ENCODE peak calls at places on chromosomes 7 and 10, in five cellular contexts. A is transverse colon, J is choroid plexus epithelial cell, E is bronchial epithelial cell, H is brain microvascular endothelial cell. U is an unnamed sample.

GRCh38 chr7:14600766-14601367 is 301.7 kb downstream of the DGKB start:
- DNase-seq in J (no peak), H (no peak), A (no peak), E (no peak), U (no peak)

GRCh38 chr7:53811555-53812079 is 730.6 kb upstream of the VSTM2A start:
- DNase-seq in E (no peak), J (peak), A (no peak), H (no peak), U (no peak)

GRCh38 chr10:75469018-75469616 is 37.7 kb downstream of the LRMDA start:
- DNase-seq in J (peak), H (peak), E (peak), A (peak), U (peak)

GRCh38 chr7:46694058-46694457 is 773.0 kb upstream of the IGFBP3 start:
- DNase-seq in A (no peak), J (no peak), H (no peak), E (no peak), U (no peak)

GRCh38 chr10:89241491-89242339 is 9.9 kb downstream of the LIPA start:
- DNase-seq in H (no peak), J (peak), A (no peak), E (peak), U (no peak)

GRCh38 chr10:59337254-59337653 is 25.1 kb downstream of the FAM13C start:
- DNase-seq in E (peak), A (peak), J (peak), H (peak), U (peak)

GRCh38 chr7:1742555-1743303 is 72.7 kb downstream of the ELFN1 start:
- DNase-seq in A (peak), J (peak), E (no peak), H (peak), U (no peak)

GRCh38 chr10:79487296-79488194 is 24.8 kb upstream of the EIF5AL1 start:
- DNase-seq in H (peak), A (peak), E (peak), J (peak), U (no peak)

GRCh38 chr10:30098624-30099023 is 39.2 kb upstream of the JCAD start:
- DNase-seq in J (peak), E (peak), H (peak), A (no peak), U (peak)

GRCh38 chr10:127117125-127117524 is 79.3 kb downstream of the INSYN2A start:
- DNase-seq in J (peak), E (peak), A (peak), H (peak), U (peak)

GRCh38 chr7:142357953-142358520 is 100.2 kb upstream of the PRSS58 start:
- DNase-seq in A (peak), H (peak), J (peak), E (peak), U (peak)

GRCh38 chr7:45653209-45653907 is 79.2 kb downstream of the ADCY1 start:
- DNase-seq in A (no peak), H (no peak), J (no peak), E (no peak), U (no peak)

GRCh38 chr10:59108886-59109288 is 67.6 kb upstream of the PHYHIPL start:
- DNase-seq in H (no peak), E (no peak), J (no peak), A (no peak), U (no peak)

GRCh38 chr7:87479951-87480350 is 4.5 kb upstream of the ABCB4 start:
- DNase-seq in H (no peak), E (no peak), A (no peak), J (no peak), U (no peak)

GRCh38 chr7:138008588-138009349 is 6.9 kb upstream of the CREB3L2 start:
- DNase-seq in H (no peak), A (peak), E (peak), J (peak), U (peak)

GRCh38 chr7:44057849-44058758 is 7.3 kb downstream of the PGAM2 start:
- DNase-seq in H (no peak), J (no peak), A (peak), E (peak), U (no peak)

GRCh38 chr10:87865201-87866025 is 2.0 kb downstream of the PTEN start:
- DNase-seq in J (no peak), H (no peak), A (no peak), E (peak), U (no peak)

GRCh38 chr7:136198168-136198567 is 221.0 kb upstream of the MTPN start:
- DNase-seq in E (no peak), A (no peak), H (no peak), J (no peak), U (no peak)

GRCh38 chr7:131225619-131226101 is 102.0 kb upstream of the MKLN1 start:
- DNase-seq in J (peak), E (peak), H (no peak), A (peak), U (no peak)

GRCh38 chr10:34526186-34526585 is 288.9 kb downstream of the PARD3 start:
- DNase-seq in A (no peak), J (no peak), H (peak), E (no peak), U (no peak)

DNA sequence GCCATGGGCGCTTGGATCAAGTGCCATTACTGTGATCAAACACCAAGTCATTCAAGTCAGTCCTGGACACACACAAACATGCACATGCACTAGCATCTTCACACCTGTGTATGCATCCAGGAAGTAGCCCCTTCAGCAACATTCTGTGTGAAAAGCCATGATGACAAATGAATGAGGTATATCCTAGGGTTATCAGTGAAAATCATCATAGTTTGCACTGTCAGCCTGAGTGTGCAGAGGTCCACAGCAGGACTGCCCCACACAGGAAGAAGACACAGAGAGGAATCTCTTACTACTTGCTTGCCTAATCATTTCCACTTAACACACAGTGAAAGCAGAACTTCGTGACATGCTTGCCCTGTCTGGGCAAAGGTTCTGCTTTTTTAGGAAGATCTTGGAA is 184.0 kb upstream of the ADO start:
- DNase-seq in A (no peak), E (no peak), J (no peak), H (no peak), U (no peak)
- TF ChIP-seq CTCF in A (no peak), E (no peak), J (no peak), H (no peak), U (no peak)

DNA sequence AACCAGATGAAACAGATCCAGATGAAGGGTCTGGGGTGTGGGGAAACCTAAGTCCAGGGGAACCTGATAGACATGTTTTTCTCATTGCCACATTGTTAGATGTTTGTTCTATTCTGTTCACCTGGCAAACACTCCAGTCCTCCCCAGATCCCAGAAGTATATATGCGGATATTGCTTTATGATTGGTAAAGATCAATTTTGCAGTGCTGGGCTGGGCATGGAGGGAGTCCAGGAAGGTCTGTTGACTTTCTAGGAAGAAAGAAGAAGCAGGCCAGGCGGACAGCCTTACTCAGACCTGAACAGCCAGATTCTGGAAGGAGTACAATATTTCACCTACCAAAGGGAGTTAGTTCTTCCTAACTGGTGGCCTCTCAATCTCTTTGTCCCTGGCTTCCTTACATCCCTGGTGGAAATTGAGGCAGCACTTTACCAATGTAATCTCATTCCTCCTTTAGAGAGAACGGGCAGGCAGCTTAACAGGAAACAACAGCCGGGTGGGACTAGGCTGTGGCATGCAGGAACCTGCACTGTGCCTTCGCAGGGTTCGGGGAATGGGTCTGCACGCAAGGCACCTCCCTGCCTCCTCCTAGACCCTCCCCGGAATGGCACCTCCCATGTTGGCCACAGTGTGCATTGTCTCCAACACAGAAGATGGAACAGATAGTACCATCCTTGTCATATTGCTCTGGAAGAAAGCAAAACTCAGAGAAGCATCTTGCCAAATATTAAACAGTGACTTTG is 931 bp downstream of the GIMAP6 start:
- DNase-seq in H (no peak), A (no peak), E (no peak), J (no peak), U (no peak)
- H3K4me3 ChIP-seq in H (no peak), A (peak), E (no peak), J (no peak), U (no peak)

DNA sequence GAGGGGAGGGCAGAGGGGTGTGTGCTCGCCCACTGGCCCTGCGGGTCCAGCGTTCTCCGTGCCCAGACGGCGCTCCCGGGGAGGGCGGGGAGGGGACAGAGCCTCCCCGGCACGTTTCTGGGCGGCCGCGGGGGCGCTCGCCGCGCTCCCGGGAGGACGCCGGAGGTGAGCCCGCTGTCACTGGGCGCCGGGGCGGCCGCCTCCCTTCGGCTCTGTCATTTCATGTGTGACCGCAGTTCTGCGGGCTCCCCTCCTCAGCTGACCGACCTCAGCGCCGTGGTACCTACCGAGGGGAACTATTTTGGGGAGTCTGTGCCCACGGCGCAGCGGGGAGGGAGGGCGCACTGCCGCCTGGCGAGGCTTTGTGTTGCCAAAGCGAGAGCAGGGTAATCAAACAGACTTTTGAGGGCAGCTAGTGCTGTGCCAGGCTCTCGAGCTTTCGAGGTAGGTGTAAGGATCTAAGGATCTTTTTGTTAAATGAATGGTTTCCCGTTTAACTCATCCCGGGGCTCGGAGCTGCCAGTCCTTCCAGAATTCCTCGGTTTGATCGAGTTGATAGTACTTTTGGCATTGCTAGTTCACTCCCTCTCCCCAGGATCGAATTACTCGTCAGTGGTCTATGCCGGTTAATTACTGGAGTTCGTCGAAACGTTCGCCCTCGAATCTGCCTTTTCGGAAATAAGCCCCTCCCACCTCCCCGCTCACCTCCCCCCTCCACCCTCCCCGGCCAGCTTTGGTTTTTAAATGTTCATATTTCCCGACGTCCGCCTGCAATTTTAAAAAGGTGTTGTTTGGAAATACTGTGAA is 1.9 kb downstream of the ARID5B start:
- DNase-seq in E (peak), J (peak), H (no peak), A (peak), U (no peak)
- TF ChIP-seq CTCF in E (peak), J (peak), H (peak), A (peak), U (peak)

GRCh38 chr7:134890246-134891240 is 95.8 kb upstream of the AGBL3 start:
- DNase-seq in H (peak), E (peak), A (no peak), J (peak), U (peak)

GRCh38 chr7:134886353-134887057 is 99.8 kb upstream of the AGBL3 start:
- DNase-seq in H (peak), A (no peak), E (peak), J (peak), U (peak)

GRCh38 chr7:134887523-134887922 is 98.8 kb upstream of the AGBL3 start:
- DNase-seq in A (no peak), E (no peak), H (no peak), J (no peak), U (no peak)

GRCh38 chr7:134885967-134886352 is 100.3 kb upstream of the AGBL3 start:
- DNase-seq in E (peak), H (peak), A (no peak), J (peak), U (peak)

DNA sequence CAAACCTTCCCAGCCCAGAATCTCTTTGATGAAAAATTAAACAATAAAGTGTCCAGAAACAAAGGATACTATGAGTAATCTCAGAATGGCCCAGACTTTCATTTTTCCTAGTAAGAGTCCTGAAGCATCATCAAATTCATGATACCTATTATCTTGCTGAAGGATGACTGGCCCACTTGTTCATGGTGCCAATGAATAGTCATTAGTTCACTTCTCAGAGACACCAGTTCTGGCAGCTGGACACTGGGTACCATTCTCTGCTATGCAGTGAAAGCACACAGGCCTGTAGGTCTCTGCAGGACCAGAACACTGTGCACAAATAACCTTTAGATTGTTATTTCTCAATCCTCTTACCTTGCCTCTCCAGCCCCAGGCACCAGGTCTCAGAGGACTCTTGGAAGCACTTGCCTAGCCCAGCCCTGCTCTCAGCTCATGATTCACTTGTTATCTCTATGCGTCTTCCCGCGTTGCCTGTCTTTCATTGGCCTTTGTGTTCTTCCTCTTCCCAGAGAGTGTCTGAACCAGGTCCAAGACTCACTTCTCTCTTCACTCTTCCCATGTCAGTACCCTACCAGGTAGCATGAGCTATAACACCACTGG is 98.1 kb upstream of the AGBL3 start:
- DNase-seq in A (no peak), J (no peak), E (peak), H (no peak), U (no peak)
- H3K4me3 ChIP-seq in A (no peak), J (no peak), E (no peak), H (no peak), U (no peak)

GRCh38 chr10:53808677-53809076 is 992.4 kb downstream of the PCDH15 start:
- DNase-seq in J (no peak), H (no peak), E (no peak), A (no peak), U (no peak)
- TF ChIP-seq CTCF in J (no peak), H (no peak), E (no peak), A (no peak), U (no peak)

GRCh38 chr7:26862806-26863205 is 1.6 kb downstream of the SKAP2 start:
- DNase-seq in E (no peak), A (no peak), H (no peak), J (no peak), U (no peak)
- H3K4me3 ChIP-seq in E (no peak), A (peak), H (no peak), J (no peak), U (no peak)

DNA sequence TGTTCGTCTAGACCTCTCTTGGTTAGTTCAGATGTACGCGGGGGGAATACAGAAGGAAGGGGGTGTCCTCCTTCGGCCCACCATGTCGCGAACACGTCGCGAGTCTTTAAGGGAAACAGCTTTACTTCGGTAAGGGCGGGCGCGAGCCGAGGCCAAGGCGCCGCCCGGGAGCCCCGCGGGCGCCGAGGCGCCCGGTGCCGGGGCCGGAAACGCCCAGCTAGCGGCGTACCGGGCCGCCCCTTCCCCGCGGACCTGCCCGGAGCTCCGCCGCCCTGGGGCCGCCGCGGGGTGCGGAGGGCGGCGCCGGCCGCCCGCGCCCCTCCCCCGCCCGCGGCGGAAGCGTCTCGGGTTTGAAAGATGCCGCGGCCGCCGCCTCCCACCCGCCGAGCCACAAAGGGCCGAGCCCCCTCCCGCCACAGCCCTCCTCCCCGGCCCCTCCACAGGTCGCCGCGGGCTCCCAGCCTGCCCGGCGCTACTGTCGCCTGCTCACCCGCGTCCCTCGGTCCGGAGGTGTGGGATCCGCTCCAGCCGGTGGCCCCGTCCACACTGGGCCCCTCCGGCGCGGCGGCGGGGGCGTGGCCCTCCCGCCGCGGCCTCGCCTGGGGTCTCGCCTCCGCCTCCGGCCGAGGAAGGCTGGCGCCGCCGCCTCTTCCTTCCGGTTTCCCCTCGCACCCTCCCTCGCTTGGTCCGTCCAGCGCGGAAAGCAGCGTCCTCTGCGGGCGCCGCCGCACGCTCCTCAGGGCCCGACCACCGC is at the start of gene KBTBD2:
- DNase-seq in J (peak), A (peak), H (peak), E (peak), U (peak)
- TF ChIP-seq CTCF in J (no peak), A (no peak), H (no peak), E (no peak), U (no peak)

U was measured in astrocyte of the cerebellum.